ENCODE peak calls at places on chromosomes 4 and X, in five cellular contexts. X is HCT116, U is GM12878, F is SK-N-SH, S is K562. V is an unnamed sample.

GRCh38 chrX:153516055-153516454 is 1.4 kb upstream of the ATP2B3 start:
- DNase-seq in X (no peak), U (no peak), F (no peak), S (no peak), V (no peak)

GRCh38 chrX:18354369-18355329 is at the start of gene SCML2:
- DNase-seq in X (no peak), U (no peak), F (peak), S (peak), V (peak)

GRCh38 chrX:41600266-41600665 is 88.5 kb upstream of the GPR34 start:
- DNase-seq in X (no peak), U (no peak), F (no peak), S (no peak), V (no peak)

GRCh38 chrX:1448793-1449580 is 3.7 kb downstream of the ASMTL start:
- DNase-seq in X (no peak), U (no peak), F (no peak), S (no peak), V (no peak)

GRCh38 chr4:86449746-86450145 is 89.9 kb upstream of the MAPK10 start:
- DNase-seq in X (no peak), U (no peak), F (no peak), S (no peak), V (no peak)

GRCh38 chr4:86401826-86402225 is 42.0 kb upstream of the MAPK10 start:
- DNase-seq in X (no peak), U (no peak), F (peak), S (no peak), V (no peak)

GRCh38 chrX:23845316-23845932 is 62.3 kb downstream of the APOO start:
- DNase-seq in X (no peak), U (no peak), F (no peak), S (peak), V (no peak)

GRCh38 chrX:118347131-118347530 is 1.2 kb downstream of the WDR44 start:
- DNase-seq in X (no peak), U (no peak), F (peak), S (peak), V (no peak)

GRCh38 chrX:68912113-68912980 is 83.5 kb downstream of the EFNB1 start:
- DNase-seq in X (no peak), U (no peak), F (no peak), S (no peak), V (no peak)

GRCh38 chr4:54961357-54961975 is 163.9 kb downstream of the KDR start:
- DNase-seq in X (peak), U (no peak), F (peak), S (peak), V (no peak)

GRCh38 chr4:11624370-11624769 is 195.7 kb upstream of the HS3ST1 start:
- DNase-seq in X (peak), U (no peak), F (no peak), S (no peak), V (no peak)

DNA sequence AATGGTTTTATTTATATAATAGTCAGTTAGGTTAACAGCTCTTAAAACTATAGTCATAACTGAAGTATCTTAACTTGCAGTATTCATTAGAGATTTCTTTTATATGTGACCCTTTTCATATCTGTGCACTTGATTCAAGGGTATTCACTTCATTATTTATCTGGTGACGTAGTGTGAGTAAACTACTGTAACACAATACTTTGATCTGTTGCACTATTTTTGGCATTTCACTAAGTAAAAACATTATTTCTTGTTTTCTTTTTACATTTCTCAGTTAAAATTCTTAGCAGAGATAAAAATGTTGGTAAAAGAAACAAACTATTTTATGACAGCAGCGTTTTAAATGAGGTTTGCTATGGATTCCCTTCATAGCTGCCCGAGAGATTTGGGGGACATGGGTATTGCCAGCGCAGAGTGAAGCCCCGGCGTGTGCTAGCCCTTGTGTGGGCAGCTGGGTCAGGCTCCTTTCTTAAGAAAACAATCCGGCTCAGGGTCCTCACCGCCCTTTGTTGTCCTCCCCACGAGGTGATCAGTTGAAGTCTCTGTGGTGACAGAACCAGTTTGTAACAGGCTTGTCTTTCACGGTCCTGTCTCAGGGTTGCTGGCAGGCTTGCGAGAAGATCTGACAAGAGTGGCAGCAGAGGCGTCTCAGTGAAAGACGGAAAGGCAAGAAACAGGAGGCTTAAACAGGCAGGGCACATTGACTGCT is 293.4 kb downstream of the BMPR1B start:
- DNase-seq in X (no peak), U (no peak), F (no peak), S (no peak), V (no peak)
- TF ChIP-seq JUND in X (no peak), U (no peak), F (no peak), S (no peak), V (no peak)

DNA sequence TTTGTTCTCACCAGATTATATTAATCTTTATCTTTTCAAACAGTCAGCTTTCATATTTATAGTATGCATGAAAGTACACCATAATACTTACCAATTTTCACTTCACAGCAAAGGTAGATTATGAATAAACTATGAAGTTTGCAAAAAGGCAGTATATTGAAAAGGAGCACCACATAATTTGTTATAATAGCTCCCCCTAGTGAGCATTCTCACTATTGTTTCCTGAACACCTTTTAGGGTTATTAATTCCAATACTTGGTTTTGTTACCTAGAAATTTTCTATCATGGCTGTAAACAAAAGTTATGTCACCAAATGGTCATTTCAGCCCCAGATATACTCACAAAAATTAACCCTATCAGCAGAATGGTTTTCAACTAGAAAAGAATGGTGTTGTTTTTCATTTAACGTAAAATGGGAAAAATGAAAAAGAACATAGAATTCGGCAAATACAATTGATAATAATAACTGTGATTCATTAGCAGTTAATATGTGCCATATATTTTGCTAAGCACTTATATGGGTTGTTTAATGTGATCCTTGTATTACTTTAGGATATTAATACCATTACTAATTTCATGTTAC is 30.2 kb upstream of the NKX6-1 start:
- DNase-seq in X (peak), U (no peak), F (peak), S (peak), V (no peak)
- TF ChIP-seq JUND in X (no peak), U (no peak), F (no peak), S (no peak), V (no peak)

GRCh38 chrX:148681605-148682004 is 181.2 kb downstream of the AFF2 start:
- DNase-seq in X (no peak), U (no peak), F (no peak), S (no peak), V (no peak)
- TF ChIP-seq JUND in X (no peak), U (no peak), F (no peak), S (no peak), V (no peak)

GRCh38 chr4:40728341-40728740 is 21.4 kb upstream of the NSUN7 start:
- DNase-seq in X (no peak), U (no peak), F (no peak), S (no peak), V (no peak)
- TF ChIP-seq JUND in X (no peak), U (no peak), F (no peak), S (no peak), V (no peak)

DNA sequence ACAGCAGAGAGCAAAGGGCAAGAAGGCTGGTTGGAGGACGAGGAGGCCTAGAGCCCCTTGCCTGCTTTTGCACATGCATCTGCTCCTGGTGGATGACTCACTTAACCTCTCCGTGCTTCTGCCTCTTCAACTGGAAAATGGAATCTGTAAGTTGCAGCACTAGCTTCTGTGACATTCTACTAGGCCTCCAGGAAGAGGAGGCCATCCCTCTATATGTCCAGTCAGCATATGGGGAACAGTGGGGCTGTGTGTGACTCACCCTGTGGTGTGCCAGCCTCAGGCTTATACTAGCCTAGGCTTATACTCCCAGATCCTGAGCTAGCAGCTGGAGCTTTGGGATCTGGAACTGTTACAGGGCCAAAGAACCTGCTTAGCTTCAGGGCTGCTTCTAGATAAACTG is 36.0 kb downstream of the RTL9 start:
- DNase-seq in X (no peak), U (no peak), F (no peak), S (peak), V (no peak)
- TF ChIP-seq JUND in X (no peak), U (no peak), F (peak), S (peak), V (no peak)

GRCh38 chr4:125736057-125736456 is 421.3 kb downstream of the FAT4 start:
- DNase-seq in X (no peak), U (no peak), F (peak), S (peak), V (no peak)
- TF ChIP-seq JUND in X (no peak), U (no peak), F (no peak), S (no peak), V (no peak)

GRCh38 chr4:1361391-1361790 is 14.4 kb downstream of the UVSSA start:
- DNase-seq in X (no peak), U (no peak), F (no peak), S (no peak), V (no peak)
- TF ChIP-seq JUND in X (no peak), U (no peak), F (no peak), S (no peak), V (no peak)

GRCh38 chr4:80566203-80566872 is 230.8 kb downstream of the CFAP299 start:
- DNase-seq in X (no peak), U (no peak), F (no peak), S (no peak), V (no peak)
- TF ChIP-seq JUND in X (no peak), U (no peak), F (no peak), S (no peak), V (no peak)

DNA sequence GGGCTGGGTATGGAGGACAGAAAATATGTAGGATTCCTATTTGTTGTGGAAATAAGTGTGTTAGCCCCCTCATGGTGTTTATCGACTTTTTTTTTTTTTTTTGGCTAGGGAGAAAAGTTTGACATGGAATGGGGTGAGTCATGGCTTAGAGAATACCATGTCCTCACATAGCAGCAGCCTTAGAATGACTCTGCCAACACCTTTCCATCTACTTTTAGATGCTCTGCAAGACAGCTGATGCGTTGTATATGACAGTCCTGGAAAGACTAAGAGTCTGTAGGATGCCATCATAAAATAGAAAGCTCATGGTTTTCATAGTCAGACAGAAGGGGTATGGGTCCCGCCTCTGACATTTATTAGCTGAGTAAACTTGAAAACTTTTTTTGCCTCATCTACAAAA is 37.7 kb downstream of the MTTP start:
- DNase-seq in X (no peak), U (no peak), F (no peak), S (no peak), V (no peak)
- TF ChIP-seq JUND in X (no peak), U (no peak), F (no peak), S (no peak), V (no peak)

V was measured in H1.